ENCODE peak calls at places on chromosome 15, in four cellular contexts. X is left ventricle myocardium inferior, C is lower lobe of right lung, P is cardiac muscle cell. K is an unnamed sample. For H3K4me1, the result is how much of the 10 kb centered on the place peaks cover.

GRCh38 chr15:32730677-32731654 is 13.2 kb downstream of the GREM1 start:
- DNase-seq in X (no peak), C (peak), P (peak), K (no peak)

GRCh38 chr15:84734794-84735479 is 13.5 kb upstream of the ZNF592 start:
- DNase-seq in X (peak), C (peak), P (peak), K (no peak)

GRCh38 chr15:68682906-68683490 is 104.2 kb downstream of the CORO2B start:
- DNase-seq in X (no peak), C (no peak), P (no peak), K (no peak)

GRCh38 chr15:85748729-85749128 is 46.0 kb downstream of the KLHL25 start:
- DNase-seq in X (no peak), C (no peak), P (no peak), K (peak)

GRCh38 chr15:88769161-88769971 is 33.9 kb upstream of the ACAN start:
- DNase-seq in X (no peak), C (no peak), P (peak), K (no peak)

GRCh38 chr15:64355559-64356442 is at the start of gene CSNK1G1:
- DNase-seq in X (peak), C (peak), P (peak), K (peak)

GRCh38 chr15:29774900-29775299 is 47.4 kb downstream of the TJP1 start:
- DNase-seq in X (no peak), C (no peak), P (peak), K (no peak)

GRCh38 chr15:80815076-80815475 is 35.9 kb downstream of the CEMIP start:
- DNase-seq in X (no peak), C (no peak), P (no peak), K (no peak)

GRCh38 chr15:85389774-85390173 is 9.4 kb downstream of the AKAP13 start:
- DNase-seq in X (no peak), C (no peak), P (no peak), K (no peak)

GRCh38 chr15:40253179-40253790 is 14.4 kb downstream of the PAK6 start:
- DNase-seq in X (no peak), C (no peak), P (no peak), K (no peak)
- H3K4me3 ChIP-seq in X (peak), C (peak), P (peak), K (peak)

DNA sequence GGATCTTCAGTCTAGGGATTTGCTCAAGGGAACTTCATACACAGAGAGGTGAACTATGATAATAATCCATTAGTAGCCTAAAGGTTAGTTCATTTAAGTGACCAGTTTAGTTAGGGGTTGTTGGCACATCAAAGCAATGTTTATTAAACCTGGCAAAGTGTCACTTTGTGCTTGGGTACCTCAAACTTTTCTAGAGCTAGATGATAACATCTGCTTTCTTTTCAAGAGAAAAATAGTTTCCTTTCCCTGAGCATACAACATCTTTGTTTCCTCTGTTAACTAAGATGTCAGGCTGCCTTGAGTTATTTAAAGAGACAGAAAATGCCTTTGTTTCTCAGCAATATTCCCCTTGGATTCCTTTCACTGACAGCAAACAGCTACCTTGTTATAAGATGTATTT is 26.7 kb upstream of the SMAD3 start:
- DNase-seq in X (no peak), C (no peak), P (no peak), K (no peak)
- H3K4me1 ChIP-seq in X (under half), C (under half), P (under half), K (under half)

GRCh38 chr15:94126999-94127398 is 104.4 kb upstream of the MCTP2 start:
- DNase-seq in X (no peak), C (no peak), P (no peak), K (no peak)

GRCh38 chr15:94125131-94125530 is 106.2 kb upstream of the MCTP2 start:
- DNase-seq in X (no peak), C (no peak), P (no peak), K (no peak)

GRCh38 chr15:94119923-94120775 is 111.2 kb upstream of the MCTP2 start:
- DNase-seq in X (peak), C (no peak), P (peak), K (peak)

GRCh38 chr15:94125698-94126097 is 105.7 kb upstream of the MCTP2 start:
- DNase-seq in X (no peak), C (no peak), P (no peak), K (no peak)
- H3K4me3 ChIP-seq in X (no peak), C (no peak), P (no peak), K (no peak)

DNA sequence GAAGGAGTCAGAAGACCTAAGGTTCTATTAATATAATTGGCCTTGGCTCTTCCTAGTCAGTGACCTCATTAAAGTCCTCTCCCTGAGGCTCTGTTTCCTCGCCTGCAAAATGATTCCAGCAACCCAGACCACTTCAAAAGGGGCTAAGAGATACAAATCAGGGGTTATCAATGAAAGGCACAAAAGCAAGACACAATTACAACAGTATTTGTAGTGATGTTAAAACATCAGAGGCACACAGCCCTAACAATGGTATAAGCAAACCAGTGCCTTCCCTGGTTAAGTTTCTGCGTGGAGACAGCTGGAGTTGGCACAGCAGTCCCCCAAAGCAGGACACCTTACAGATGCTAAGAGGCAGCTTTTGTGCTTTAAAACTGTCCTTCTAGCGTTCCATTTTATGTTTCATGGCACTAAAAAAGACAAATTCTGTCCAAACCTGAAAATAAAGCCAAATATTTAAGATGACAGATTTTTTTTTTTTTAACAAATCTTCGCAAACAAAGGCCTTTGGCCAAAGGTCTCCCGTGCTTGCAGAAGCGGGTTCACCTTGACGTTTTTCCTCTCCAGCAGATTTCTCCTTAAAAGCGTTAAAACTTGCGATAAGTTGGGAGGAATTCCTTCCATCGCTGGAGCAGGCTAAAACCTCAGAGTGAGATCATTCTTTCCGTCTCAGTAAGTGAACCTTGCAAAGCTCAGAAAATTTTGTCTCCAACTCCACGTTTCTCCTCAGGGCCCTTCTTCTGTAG is 1.0 kb downstream of the ZNF280D start:
- DNase-seq in X (no peak), C (no peak), P (peak), K (peak)
- H3K4me1 ChIP-seq in X (half or more), C (under half), P (under half), K (under half)

DNA sequence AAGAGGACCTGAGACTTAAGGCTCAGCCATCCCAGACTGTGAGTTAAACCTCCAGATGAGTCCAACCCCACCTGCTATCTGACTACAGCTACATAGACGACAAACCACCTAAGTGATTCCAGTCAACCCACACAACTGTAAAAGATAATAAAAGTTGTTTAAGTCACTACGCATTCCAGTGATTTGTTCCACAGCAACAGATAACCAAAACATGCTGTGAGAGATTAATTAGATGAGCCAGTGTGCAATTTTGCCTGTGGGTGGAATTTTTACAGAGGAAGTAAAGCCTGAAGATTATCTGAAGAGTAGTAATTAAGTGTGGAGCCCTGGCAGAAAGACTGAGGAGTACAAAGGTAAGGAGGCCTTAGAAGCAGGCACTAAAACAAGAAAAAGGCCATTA is 5.4 kb downstream of the BTBD1 start:
- DNase-seq in X (no peak), C (no peak), P (no peak), K (no peak)
- H3K4me3 ChIP-seq in X (no peak), C (no peak), P (no peak), K (no peak)

DNA sequence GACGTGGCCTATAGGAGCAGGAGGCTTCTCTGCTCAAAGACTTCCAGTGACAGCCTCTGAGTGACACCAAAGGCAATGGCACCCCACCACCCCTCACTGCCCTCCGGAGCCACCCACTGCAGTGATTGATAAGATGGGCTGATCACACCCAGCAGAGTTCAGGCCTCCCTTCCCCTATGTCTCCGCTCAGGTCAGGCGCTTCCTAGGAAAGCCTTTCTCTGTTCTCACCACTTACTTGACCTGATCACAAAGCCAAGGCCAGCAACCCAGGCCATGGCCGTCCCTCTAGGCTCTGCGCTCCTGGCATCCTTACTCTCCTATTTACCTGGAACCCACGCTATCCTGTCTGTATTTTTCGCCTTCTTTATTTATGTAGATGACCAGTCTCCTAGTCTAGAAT is 282.3 kb downstream of the OCA2 start:
- DNase-seq in X (no peak), C (no peak), P (no peak), K (no peak)
- H3K4me1 ChIP-seq in X (under half), C (under half), P (under half), K (under half)

GRCh38 chr15:49423021-49423420 is at the start of gene FGF7:
- DNase-seq in X (no peak), C (no peak), P (peak), K (peak)
- H3K4me3 ChIP-seq in X (peak), C (peak), P (peak), K (peak)

DNA sequence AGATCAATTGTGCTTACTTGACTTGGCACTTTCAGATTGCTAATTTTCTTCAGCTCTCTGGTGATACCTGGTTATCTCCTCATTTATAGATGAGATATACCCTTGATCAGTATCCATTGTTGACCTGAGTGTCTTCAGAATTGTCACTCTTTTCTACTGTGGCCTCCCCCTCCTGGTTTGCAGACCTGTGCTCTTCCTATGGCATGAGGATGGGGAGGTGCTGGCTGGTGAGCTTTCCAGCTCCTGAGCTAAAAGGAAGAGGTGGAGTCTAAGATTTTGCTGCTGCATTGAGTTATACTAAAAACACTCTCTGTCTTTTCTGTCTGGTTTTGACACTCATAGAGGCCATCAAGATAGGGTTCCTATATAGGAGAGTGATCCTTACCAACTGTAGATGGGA is 23.7 kb downstream of the UBE2Q2 start:
- DNase-seq in X (no peak), C (no peak), P (no peak), K (no peak)
- H3K4me1 ChIP-seq in X (under half), C (under half), P (under half), K (under half)

GRCh38 chr15:98155356-98155755 is 194.9 kb downstream of the ARRDC4 start:
- DNase-seq in X (no peak), C (no peak), P (no peak), K (no peak)
- H3K4me3 ChIP-seq in X (no peak), C (no peak), P (no peak), K (no peak)

GRCh38 chr15:31384568-31384967 is 57.9 kb downstream of the KLF13 start:
- DNase-seq in X (no peak), C (no peak), P (no peak), K (peak)

GRCh38 chr15:31383150-31383549 is 56.5 kb downstream of the KLF13 start:
- DNase-seq in X (no peak), C (no peak), P (no peak), K (no peak)

GRCh38 chr15:31382693-31383005 is 56.0 kb downstream of the KLF13 start:
- DNase-seq in X (peak), C (no peak), P (no peak), K (no peak)

GRCh38 chr15:31379577-31379976 is 52.9 kb downstream of the KLF13 start:
- DNase-seq in X (peak), C (no peak), P (no peak), K (no peak)

DNA sequence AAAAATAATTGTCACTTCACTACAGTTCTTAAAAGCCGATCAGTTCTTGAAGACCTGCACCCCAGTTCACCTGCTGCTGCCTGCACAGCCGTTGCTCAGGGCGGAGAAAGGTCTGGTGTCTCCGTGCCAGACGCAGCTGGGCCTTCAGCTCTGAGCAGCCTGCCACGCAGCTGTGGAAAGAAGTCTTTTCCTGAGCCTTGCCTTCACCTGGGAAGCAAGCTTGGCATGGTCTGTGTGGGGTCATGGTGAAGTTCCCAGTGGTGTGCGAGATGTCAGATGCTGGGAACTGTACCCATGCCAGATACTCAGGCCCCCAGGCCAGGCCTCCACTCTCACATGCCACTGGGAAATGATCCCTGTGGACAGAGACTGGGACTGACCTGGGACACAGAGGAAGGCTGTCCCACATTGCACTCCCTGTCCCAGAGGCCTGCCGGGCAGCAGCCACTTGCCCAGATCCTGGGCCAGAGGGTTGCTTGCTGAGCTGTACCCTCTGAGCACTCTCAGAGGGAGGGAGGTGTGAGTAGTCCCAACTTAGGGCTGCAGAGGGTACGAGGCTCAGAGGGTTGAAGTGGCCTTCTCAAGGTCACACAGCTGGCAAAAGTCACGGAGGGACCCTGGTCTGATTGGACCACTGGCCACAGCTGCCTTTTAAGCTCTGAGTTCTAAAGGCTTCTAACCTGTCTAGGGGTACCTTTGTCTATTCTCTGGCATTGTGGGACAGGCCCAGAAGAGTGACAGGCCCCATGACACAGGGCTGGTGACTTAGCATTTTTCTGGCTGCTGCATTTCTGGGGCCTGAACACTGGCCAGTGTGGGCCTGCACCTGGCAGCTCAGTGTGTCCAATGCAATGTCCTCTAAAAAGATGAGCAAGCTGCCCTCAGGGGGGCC is 55.4 kb downstream of the KLF13 start:
- DNase-seq in X (peak), C (no peak), P (no peak), K (no peak)
- H3K4me1 ChIP-seq in X (half or more), C (under half), P (under half), K (under half)

K was measured in ovary.